ENCODE peak calls at places on chromosomes 13 and 19, in six cellular contexts. V, W, N, M, A and T are unnamed samples.

GRCh38 chr13:26022538-26023292 is 29.1 kb downstream of the SHISA2 start:
- DNase-seq in M (no peak), A (peak; percentile 92), V (peak; percentile 63), N (peak; percentile 85), W (peak; percentile 81), T (no peak)

GRCh38 chr13:42967660-42968059 is 24.4 kb downstream of the EPSTI1 start:
- DNase-seq in W (no peak), A (no peak), N (no peak), V (no peak), M (no peak), T (no peak)

GRCh38 chr19:14561832-14562351 is 10.0 kb downstream of the NDUFB7 start:
- DNase-seq in W (peak; percentile 57), A (peak; percentile 55), N (no peak), V (peak; percentile 67), M (no peak), T (no peak)

GRCh38 chr19:3636506-3636905 is 9.9 kb upstream of the CACTIN start:
- DNase-seq in A (no peak), V (no peak), M (no peak), N (no peak), W (no peak), T (no peak)

GRCh38 chr19:501646-502045 is 5.4 kb downstream of the MADCAM1 start:
- DNase-seq in A (no peak), M (no peak), N (no peak), W (no peak), V (peak; percentile 18), T (no peak)

GRCh38 chr13:30818323-30818960 is 83.1 kb downstream of the ALOX5AP start:
- DNase-seq in A (no peak), V (no peak), N (peak; percentile 41), M (no peak), W (no peak), T (no peak)

GRCh38 chr13:46844431-46844830 is 47.5 kb upstream of the ESD start:
- DNase-seq in N (no peak), M (no peak), W (no peak), A (no peak), V (no peak), T (no peak)

GRCh38 chr13:76972430-76972829 is 19.5 kb upstream of the CLN5 start:
- DNase-seq in V (no peak), W (no peak), M (no peak), N (no peak), A (no peak), T (no peak)

GRCh38 chr19:39299404-39299803 is 3.2 kb downstream of the IFNL1 start:
- DNase-seq in V (no peak), M (no peak), W (no peak), A (no peak), N (no peak), T (no peak)

GRCh38 chr13:44726777-44727176 is 150.6 kb upstream of the TSC22D1 start:
- DNase-seq in V (no peak), M (no peak), N (no peak), W (no peak), A (no peak), T (no peak)

GRCh38 chr13:58488251-58488650 is 856.7 kb downstream of the PCDH17 start:
- DNase-seq in M (no peak), A (no peak), N (no peak), V (no peak), W (no peak), T (no peak)

GRCh38 chr19:16370671-16371391 is 46.2 kb downstream of the KLF2 start:
- DNase-seq in M (peak; percentile 43), A (no peak), N (no peak), W (no peak), V (no peak), T (peak; percentile 19)

GRCh38 chr13:99426426-99426825 is 74.8 kb upstream of the TM9SF2 start:
- DNase-seq in V (no peak), W (no peak), A (no peak), M (no peak), N (no peak), T (no peak)

GRCh38 chr13:42906257-42906656 is 85.8 kb downstream of the EPSTI1 start:
- DNase-seq in M (no peak), V (no peak), A (no peak), N (no peak), W (no peak), T (no peak)

GRCh38 chr19:48102870-48103751 is 7.5 kb downstream of the PLA2G4C start:
- DNase-seq in N (no peak), M (no peak), W (no peak), V (no peak), A (no peak), T (peak; percentile 20)

GRCh38 chr19:56840452-56841193 is at the start of the genes PEG3 and ZIM2:
- DNase-seq in M (no peak), A (no peak), N (no peak), V (peak; percentile 71), W (peak; percentile 76), T (no peak)
- H3K27ac ChIP-seq in M (no peak within 1 kb of the TSS), A (peak within 1 kb of the TSS; percentile 55), N (no peak within 1 kb of the TSS), V (peak within 1 kb of the TSS; percentile 57), W (peak within 1 kb of the TSS; percentile 35), T (no peak within 1 kb of the TSS)

DNA sequence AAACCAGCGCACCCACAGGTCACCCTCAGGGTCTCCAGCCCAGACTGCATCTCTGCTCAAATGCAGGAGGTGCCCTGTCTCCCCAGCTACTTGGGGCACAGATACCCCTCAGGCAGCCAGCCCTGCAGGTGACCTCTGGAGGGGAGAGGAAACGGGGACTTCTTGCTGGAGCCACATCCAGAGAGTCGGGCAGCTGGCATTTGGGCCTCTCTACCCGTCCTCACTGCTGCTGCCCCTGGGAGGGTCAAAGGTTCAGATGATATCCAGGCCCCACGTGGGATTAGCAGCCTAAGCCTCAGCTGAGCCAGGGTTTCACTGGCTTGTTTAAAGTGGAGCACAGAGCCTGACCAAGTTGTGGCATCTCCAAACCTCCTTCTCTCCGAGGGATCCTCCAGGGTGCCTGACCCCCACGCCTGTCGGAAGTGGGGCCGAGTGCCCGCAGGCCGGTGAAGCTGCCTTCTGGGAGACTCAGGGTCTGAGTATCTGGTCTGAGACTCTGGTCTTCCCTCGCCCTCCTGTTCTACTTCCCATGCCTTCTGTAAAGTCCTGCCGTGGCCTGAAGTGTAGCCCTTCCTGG is 2.2 kb downstream of the RASA3 start:
- DNase-seq in M (no peak), W (no peak), A (no peak), V (no peak), N (no peak), T (no peak)
- H3K4me1 ChIP-seq in M (peaks cover 66% of the 10 kb centered on the region), W (peaks cover 38% of the 10 kb centered on the region), A (peaks cover 59% of the 10 kb centered on the region), V (peaks cover 39% of the 10 kb centered on the region), N (peaks cover 13% of the 10 kb centered on the region), T (peaks cover 59% of the 10 kb centered on the region)

GRCh38 chr19:5215431-5215830 is 125.2 kb downstream of the PTPRS start:
- DNase-seq in N (no peak), W (no peak), M (no peak), A (no peak), V (no peak), T (no peak)
- H3K36me3 ChIP-seq in N (peaks cover 39% of the 10 kb centered on the region), W (peaks cover 7% of the 10 kb centered on the region), M (no peaks in the 10 kb centered on the region), A (no peaks in the 10 kb centered on the region), V (peaks cover 5% of the 10 kb centered on the region), T (no peaks in the 10 kb centered on the region)

GRCh38 chr19:2428027-2428690 is 773 bp upstream of the TIMM13 start:
- DNase-seq in M (no peak), N (no peak), V (no peak), W (no peak), A (no peak), T (no peak)

GRCh38 chr19:2429917-2430570 is 2.7 kb upstream of the TIMM13 start:
- DNase-seq in A (no peak), W (no peak), M (no peak), V (no peak), N (no peak), T (no peak)

GRCh38 chr19:2427323-2428026 is at the start of gene TIMM13:
- DNase-seq in V (peak; percentile 96), A (peak; percentile 91), N (peak; percentile 95), M (peak; percentile 99), W (peak; percentile 97), T (peak; percentile 93)

GRCh38 chr19:2426661-2427322 is 594 bp downstream of the TIMM13 start:
- DNase-seq in V (no peak), A (peak; percentile 33), N (no peak), W (peak; percentile 51), M (no peak), T (peak; percentile 39)

GRCh38 chr19:2428756-2429711 is 1.6 kb upstream of the TIMM13 start:
- DNase-seq in W (no peak), N (no peak), A (no peak), M (no peak), V (no peak), T (no peak)
- H3K27ac ChIP-seq in W (no peak overlapping the region), N (no peak overlapping the region), A (peak overlapping the region; percentile 89), M (peak overlapping the region; percentile 91), V (peak overlapping the region; percentile 100), T (peak overlapping the region; percentile 94)

GRCh38 chr13:51728972-51729371 is 75.0 kb downstream of the DHRS12 start:
- DNase-seq in V (no peak), A (no peak), W (no peak), N (no peak), M (no peak), T (no peak)

GRCh38 chr13:51728275-51728673 is 75.7 kb downstream of the DHRS12 start:
- DNase-seq in N (no peak), W (no peak), A (no peak), V (no peak), M (no peak), T (no peak)

GRCh38 chr13:51729853-51730553 is 74.0 kb downstream of the DHRS12 start:
- DNase-seq in M (no peak), W (no peak), A (no peak), V (no peak), N (no peak), T (no peak)

GRCh38 chr13:51726446-51727185 is 77.3 kb downstream of the DHRS12 start:
- DNase-seq in A (no peak), M (no peak), W (no peak), V (no peak), N (no peak), T (no peak)

GRCh38 chr13:51727634-51728274 is 76.2 kb downstream of the DHRS12 start:
- DNase-seq in M (no peak), W (no peak), A (no peak), V (no peak), N (no peak), T (no peak)
- H3K4me1 ChIP-seq in M (no peaks in the 10 kb centered on the region), W (peaks cover 34% of the 10 kb centered on the region), A (peaks cover 5% of the 10 kb centered on the region), V (peaks cover 25% of the 10 kb centered on the region), N (peaks cover 10% of the 10 kb centered on the region), T (peaks cover 12% of the 10 kb centered on the region)